ENCODE peak calls at places on chromosomes 7 and 10, in eight cellular contexts. One of them, this sample, is unnamed.

GRCh38 chr7:43296306-43296705 is 183.9 kb downstream of the HECW1 start:
- DNase-seq in choroid plexus epithelial cell: no peak
- DNase-seq in H7: no peak
- DNase-seq in left lung: no peak
- DNase-seq in GDM1: no peak
- DNase-seq in NCI-H2081: no peak
- DNase-seq in SK-MEL-5: no peak
- DNase-seq in HFFc6: no peak
- DNase-seq in this sample: no peak

GRCh38 chr10:71697938-71698709 is 21.5 kb downstream of the C10orf105 start:
- DNase-seq in choroid plexus epithelial cell: no peak
- DNase-seq in H7: no peak
- DNase-seq in left lung: no peak
- DNase-seq in GDM1: no peak
- DNase-seq in NCI-H2081: no peak
- DNase-seq in SK-MEL-5: no peak
- DNase-seq in HFFc6: no peak
- DNase-seq in this sample: no peak

GRCh38 chr10:35397953-35398352 is 61.6 kb downstream of the CCNY start:
- DNase-seq in choroid plexus epithelial cell: no peak
- DNase-seq in H7: no peak
- DNase-seq in left lung: no peak
- DNase-seq in GDM1: no peak
- DNase-seq in NCI-H2081: no peak
- DNase-seq in SK-MEL-5: no peak
- DNase-seq in HFFc6: no peak
- DNase-seq in this sample: no peak

GRCh38 chr10:36606234-36606839 is 519.1 kb upstream of the ANKRD30A start:
- DNase-seq in choroid plexus epithelial cell: peak; percentile 30
- DNase-seq in H7: no peak
- DNase-seq in left lung: no peak
- DNase-seq in GDM1: no peak
- DNase-seq in NCI-H2081: no peak
- DNase-seq in SK-MEL-5: no peak
- DNase-seq in HFFc6: no peak
- DNase-seq in this sample: no peak

GRCh38 chr10:124563320-124563719 is 101.7 kb downstream of the LHPP start:
- DNase-seq in choroid plexus epithelial cell: no peak
- DNase-seq in H7: peak; percentile 69
- DNase-seq in left lung: no peak
- DNase-seq in GDM1: no peak
- DNase-seq in NCI-H2081: no peak
- DNase-seq in SK-MEL-5: no peak
- DNase-seq in HFFc6: no peak
- DNase-seq in this sample: no peak

GRCh38 chr10:63236113-63236935 is 103.2 kb downstream of the NRBF2 start:
- DNase-seq in choroid plexus epithelial cell: peak; percentile 93
- DNase-seq in H7: no peak
- DNase-seq in left lung: no peak
- DNase-seq in GDM1: peak; percentile 34
- DNase-seq in NCI-H2081: no peak
- DNase-seq in SK-MEL-5: peak; percentile 50
- DNase-seq in HFFc6: peak; percentile 90
- DNase-seq in this sample: no peak

GRCh38 chr10:60914676-60915075 is 29.3 kb downstream of the RHOBTB1 start:
- DNase-seq in choroid plexus epithelial cell: peak; percentile 94
- DNase-seq in H7: no peak
- DNase-seq in left lung: no peak
- DNase-seq in GDM1: no peak
- DNase-seq in NCI-H2081: no peak
- DNase-seq in SK-MEL-5: no peak
- DNase-seq in HFFc6: peak; percentile 86
- DNase-seq in this sample: no peak

GRCh38 chr10:116278832-116279231 is 5.8 kb upstream of the GFRA1 start:
- DNase-seq in choroid plexus epithelial cell: no peak
- DNase-seq in H7: no peak
- DNase-seq in left lung: no peak
- DNase-seq in GDM1: no peak
- DNase-seq in NCI-H2081: no peak
- DNase-seq in SK-MEL-5: no peak
- DNase-seq in HFFc6: peak; percentile 55
- DNase-seq in this sample: no peak

GRCh38 chr10:7525314-7526016 is 114.6 kb upstream of the SFMBT2 start:
- DNase-seq in choroid plexus epithelial cell: peak; percentile 83
- DNase-seq in H7: peak; percentile 82
- DNase-seq in left lung: no peak
- DNase-seq in GDM1: peak; percentile 26
- DNase-seq in NCI-H2081: peak; percentile 63
- DNase-seq in SK-MEL-5: peak; percentile 76
- DNase-seq in HFFc6: peak; percentile 68
- DNase-seq in this sample: peak; percentile 27

GRCh38 chr7:130822642-130823041 is 88.6 kb upstream of the KLF14 start:
- DNase-seq in choroid plexus epithelial cell: peak; percentile 19
- DNase-seq in H7: no peak
- DNase-seq in left lung: no peak
- DNase-seq in GDM1: no peak
- DNase-seq in NCI-H2081: no peak
- DNase-seq in SK-MEL-5: peak; percentile 99
- DNase-seq in HFFc6: no peak
- DNase-seq in this sample: no peak

GRCh38 chr7:87899258-87899657 is 23.0 kb downstream of the DBF4 start:
- DNase-seq in choroid plexus epithelial cell: no peak
- DNase-seq in H7: no peak
- DNase-seq in left lung: no peak
- DNase-seq in GDM1: no peak
- DNase-seq in NCI-H2081: no peak
- DNase-seq in SK-MEL-5: no peak
- DNase-seq in HFFc6: no peak
- DNase-seq in this sample: no peak

GRCh38 chr7:732556-732955 is 5.5 kb upstream of the PRKAR1B start:
- DNase-seq in choroid plexus epithelial cell: no peak
- DNase-seq in H7: no peak
- DNase-seq in left lung: no peak
- DNase-seq in GDM1: no peak
- DNase-seq in NCI-H2081: no peak
- DNase-seq in SK-MEL-5: no peak
- DNase-seq in HFFc6: no peak
- DNase-seq in this sample: no peak

This sample was measured in NCI-H345.